ENCODE peak calls at places on chromosomes 5 and 9, in four cellular contexts. Q is T47D; D is HT-29; L is activated naive CD8-positive, alpha-beta T cell treated with anti-CD3 and anti-CD28 coated beads, Interleukin-2, amount 50 U/mL, for 16 hours. B is an unnamed sample.

GRCh38 chr5:71653119-71653518 is 66.0 kb upstream of the CARTPT start:
- DNase-seq in Q (no peak), D (no peak), L (no peak), B (peak)

GRCh38 chr5:169099801-169100734 is 200.9 kb downstream of the SLIT3 start:
- DNase-seq in Q (no peak), D (peak), L (no peak), B (no peak)

GRCh38 chr5:136636001-136636400 is 270.7 kb upstream of the TRPC7 start:
- DNase-seq in Q (no peak), D (no peak), L (no peak), B (no peak)

GRCh38 chr5:54868511-54869483 is 116.6 kb downstream of the ESM1 start:
- DNase-seq in Q (no peak), D (no peak), L (no peak), B (no peak)

GRCh38 chr5:82924990-82925385 is 152.2 kb downstream of the TMEM167A start:
- DNase-seq in Q (no peak), D (no peak), L (no peak), B (no peak)

GRCh38 chr9:70105142-70105541 is 61.5 kb downstream of the MAMDC2 start:
- DNase-seq in Q (no peak), D (no peak), L (no peak), B (no peak)

GRCh38 chr5:5523066-5523505 is 100.6 kb downstream of the ICE1 start:
- DNase-seq in Q (no peak), D (no peak), L (no peak), B (no peak)

GRCh38 chr9:14865206-14865605 is 45.0 kb downstream of the FREM1 start:
- DNase-seq in Q (no peak), D (no peak), L (no peak), B (no peak)

GRCh38 chr5:150449491-150450339 is at the start of gene RPS14:
- DNase-seq in Q (peak), D (peak), L (peak), B (peak)

GRCh38 chr5:148395031-148395430 is 11.3 kb downstream of the FBXO38 start:
- DNase-seq in Q (no peak), D (no peak), L (no peak), B (peak)

GRCh38 chr5:96048763-96049162 is 87.1 kb upstream of the ELL2 start:
- DNase-seq in Q (no peak), D (no peak), L (no peak), B (no peak)

GRCh38 chr9:115413304-115413703 is 295.3 kb upstream of the TNC start:
- DNase-seq in Q (no peak), D (no peak), L (no peak), B (no peak)

GRCh38 chr9:91560301-91560700 is 136.7 kb upstream of the NFIL3 start:
- DNase-seq in Q (no peak), D (no peak), L (no peak), B (no peak)

GRCh38 chr9:80061096-80061495 is 489.3 kb downstream of the TLE4 start:
- DNase-seq in Q (no peak), D (no peak), L (no peak), B (no peak)

GRCh38 chr5:33936004-33936380 is 194 bp upstream of the RXFP3 start:
- DNase-seq in Q (peak), D (no peak), L (peak), B (peak)

GRCh38 chr5:56527174-56527573 is 288.2 kb upstream of the MAP3K1 start:
- DNase-seq in Q (no peak), D (peak), L (no peak), B (no peak)

GRCh38 chr5:76691470-76692273 is 24.3 kb upstream of the F2R start:
- DNase-seq in Q (no peak), D (peak), L (no peak), B (no peak)

GRCh38 chr9:127608104-127608966 is 3.7 kb upstream of the STXBP1 start:
- DNase-seq in Q (peak), D (peak), L (peak), B (peak)

GRCh38 chr5:32254987-32255900 is 57.5 kb downstream of the MTMR12 start:
- DNase-seq in Q (peak), D (no peak), L (no peak), B (no peak)

GRCh38 chr5:56279979-56280378 is 46.8 kb upstream of the ANKRD55 start:
- DNase-seq in Q (no peak), D (no peak), L (no peak), B (peak)

GRCh38 chr9:138037140-138037539 is 159.6 kb downstream of the CACNA1B start:
- DNase-seq in Q (no peak), D (no peak), L (no peak), B (no peak)

GRCh38 chr5:53167836-53168235 is 58.3 kb upstream of the MOCS2 start:
- DNase-seq in Q (no peak), D (no peak), L (no peak), B (no peak)

GRCh38 chr5:132787076-132787475 is 10.0 kb upstream of the SEPTIN8 start:
- DNase-seq in Q (no peak), D (no peak), L (no peak), B (no peak)

GRCh38 chr9:8552732-8553131 is 753.2 kb upstream of the DMAC1 start:
- DNase-seq in Q (no peak), D (no peak), L (no peak), B (no peak)

GRCh38 chr9:109576762-109577161 is 78.7 kb upstream of the PTPN3 start:
- DNase-seq in Q (no peak), D (no peak), L (no peak), B (no peak)

GRCh38 chr5:90878081-90878480 is 319.5 kb downstream of the ADGRV1 start:
- DNase-seq in Q (no peak), D (no peak), L (no peak), B (no peak)

GRCh38 chr5:79107020-79107796 is 4.4 kb upstream of the BHMT start:
- DNase-seq in Q (no peak), D (no peak), L (no peak), B (no peak)

GRCh38 chr9:100088202-100088601 is 10.6 kb downstream of the ERP44 start:
- DNase-seq in Q (no peak), D (no peak), L (no peak), B (no peak)

GRCh38 chr5:34721359-34721758 is 65.2 kb downstream of the RAI14 start:
- DNase-seq in Q (no peak), D (no peak), L (no peak), B (no peak)

GRCh38 chr5:175521313-175521833 is 43.0 kb downstream of the SFXN1 start:
- DNase-seq in Q (no peak), D (no peak), L (no peak), B (no peak)

GRCh38 chr5:21063146-21063545 is 1075.1 kb upstream of the CDH18 start:
- DNase-seq in Q (no peak), D (peak), L (no peak), B (no peak)

B was measured in LNCaP clone FGC.